ENCODE peak calls at places on chromosomes 7 and 10, in six cellular contexts. A is IMR-90, Q is H9, S is H1, Y is mesenchymal stem cell, N is trophoblast cell. R is an unnamed sample.

GRCh38 chr10:3745582-3745981 is 39.4 kb downstream of the KLF6 start:
- DNase-seq in A (no peak), Q (no peak), S (no peak), Y (no peak), N (no peak), R (no peak)

GRCh38 chr10:56508562-56508961 is 147.5 kb upstream of the ZWINT start:
- DNase-seq in A (no peak), Q (no peak), S (no peak), Y (no peak), N (no peak), R (no peak)

GRCh38 chr7:106050002-106050742 is 61.9 kb downstream of the SYPL1 start:
- DNase-seq in A (peak), Q (peak), S (no peak), Y (peak), N (no peak), R (no peak)

GRCh38 chr10:102334106-102334505 is 61.4 kb upstream of the NFKB2 start:
- DNase-seq in A (peak), Q (no peak), S (no peak), Y (peak), N (peak), R (peak)

GRCh38 chr10:91883549-91884542 is 25.4 kb downstream of the FGFBP3 start:
- DNase-seq in A (peak), Q (peak), S (no peak), Y (peak), N (peak), R (peak)

GRCh38 chr10:85012305-85012704 is 683.9 kb downstream of the CCSER2 start:
- DNase-seq in A (no peak), Q (no peak), S (no peak), Y (no peak), N (no peak), R (no peak)

GRCh38 chr10:71475243-71475871 is 78.6 kb downstream of the CDH23 start:
- DNase-seq in A (no peak), Q (peak), S (no peak), Y (no peak), N (peak), R (no peak)

GRCh38 chr10:97788552-97789442 is 17.0 kb upstream of the SFRP5 start:
- DNase-seq in A (no peak), Q (no peak), S (no peak), Y (no peak), N (peak), R (no peak)

GRCh38 chr7:116610210-116610609 is 61.8 kb upstream of the MET start:
- DNase-seq in A (peak), Q (no peak), S (no peak), Y (peak), N (no peak), R (no peak)

GRCh38 chr7:26201261-26202018 is at the start of gene CBX3:
- DNase-seq in A (peak), Q (peak), S (peak), Y (peak), N (peak), R (peak)

DNA sequence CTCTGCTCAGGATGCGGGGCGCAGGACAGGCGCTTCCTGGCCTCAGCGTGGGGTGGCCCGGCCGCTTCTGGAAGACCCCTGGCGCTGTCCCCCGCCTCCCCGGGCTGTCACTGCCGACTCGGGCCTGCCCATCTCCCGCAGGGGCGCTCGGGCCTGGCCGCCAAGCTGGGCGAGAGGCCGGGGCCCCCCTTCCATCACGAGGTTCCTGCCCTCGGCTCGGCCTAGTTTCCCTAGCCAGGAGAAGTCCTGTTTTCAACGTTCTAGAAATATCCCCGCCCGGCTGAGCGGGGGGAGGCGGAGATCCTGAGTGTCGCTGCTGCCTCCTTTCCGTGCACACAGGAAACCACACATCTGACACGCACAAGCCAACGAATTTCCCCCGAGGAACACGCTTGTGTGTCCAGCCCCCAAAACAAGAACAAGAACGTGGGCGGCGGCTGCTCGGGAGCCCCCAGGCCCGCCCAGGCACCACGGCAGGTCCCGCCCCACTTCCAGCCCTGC is 33.7 kb downstream of the AP5Z1 start:
- DNase-seq in A (no peak), Q (peak), S (no peak), Y (no peak), N (no peak), R (no peak)
- H3K14ac ChIP-seq in A (no peak), Q (no peak), S (no peak), Y (no peak), N (no peak), R (no peak)

DNA sequence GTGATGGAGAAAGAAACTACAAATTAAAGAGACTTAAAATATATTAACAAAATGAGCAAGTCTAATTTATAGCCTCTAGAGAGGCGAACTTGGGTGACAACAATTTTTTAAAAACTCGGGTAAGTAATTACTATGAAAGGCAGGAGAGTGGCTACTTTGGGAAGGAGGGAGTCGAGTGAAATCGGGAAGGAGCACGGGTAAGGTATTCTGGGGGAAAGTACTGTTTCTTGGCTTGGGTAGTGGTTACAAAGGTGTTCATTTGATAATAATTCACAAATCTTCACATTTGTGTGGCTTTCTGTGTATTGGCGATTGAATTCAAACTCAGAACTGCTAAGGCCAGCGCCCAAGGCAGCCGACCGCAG is 32.9 kb upstream of the GRID1 start:
- DNase-seq in A (no peak), Q (no peak), S (no peak), Y (no peak), N (no peak), R (no peak)
- H3K14ac ChIP-seq in A (no peak), Q (no peak), S (no peak), Y (no peak), N (no peak), R (no peak)

DNA sequence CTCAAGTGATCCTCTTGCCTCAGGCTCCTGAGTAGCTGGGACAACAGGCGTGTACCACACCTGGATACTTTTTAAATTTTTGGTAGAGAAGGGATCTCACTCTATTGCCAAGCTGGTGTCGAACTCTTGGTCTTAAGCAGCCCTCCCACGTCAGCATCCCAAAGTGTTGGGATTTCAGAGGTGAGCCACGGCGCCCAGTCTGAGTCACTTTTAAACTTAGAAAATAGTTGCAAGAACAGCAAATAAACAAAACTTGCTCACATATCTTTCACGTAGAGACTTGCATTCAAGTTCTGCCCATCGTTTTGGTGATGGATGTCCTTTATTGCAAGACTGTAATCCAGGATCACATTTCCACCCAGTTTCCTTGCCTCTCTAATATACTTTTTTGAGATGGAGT is 16.6 kb downstream of the GTF2I start:
- DNase-seq in A (no peak), Q (no peak), S (no peak), Y (no peak), N (no peak), R (no peak)
- H3K14ac ChIP-seq in A (no peak), Q (no peak), S (no peak), Y (no peak), N (no peak), R (no peak)

DNA sequence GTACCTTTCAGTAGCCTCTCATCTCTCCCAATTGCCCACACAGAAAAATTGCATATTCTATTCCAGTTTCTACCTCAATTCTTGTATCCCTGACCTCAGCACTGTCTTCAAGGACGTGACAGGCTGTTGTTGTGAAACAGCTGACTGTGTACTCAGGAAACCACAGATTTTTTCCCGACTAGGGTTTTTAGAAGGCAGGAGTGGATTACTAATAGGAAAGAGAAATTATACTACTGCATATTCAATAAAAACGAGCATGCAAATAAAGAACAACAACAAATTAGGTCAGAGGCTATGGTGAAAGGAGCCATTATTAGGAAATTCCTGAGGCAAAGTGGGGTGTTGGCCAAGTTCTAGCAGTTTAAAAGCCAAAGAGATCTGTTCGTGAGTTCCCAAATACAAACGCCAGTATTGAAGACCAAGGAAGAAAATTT is 93.4 kb downstream of the DOCK4 start:
- DNase-seq in A (peak), Q (no peak), S (no peak), Y (peak), N (peak), R (no peak)
- H3K14ac ChIP-seq in A (peak), Q (no peak), S (no peak), Y (no peak), N (no peak), R (no peak)

DNA sequence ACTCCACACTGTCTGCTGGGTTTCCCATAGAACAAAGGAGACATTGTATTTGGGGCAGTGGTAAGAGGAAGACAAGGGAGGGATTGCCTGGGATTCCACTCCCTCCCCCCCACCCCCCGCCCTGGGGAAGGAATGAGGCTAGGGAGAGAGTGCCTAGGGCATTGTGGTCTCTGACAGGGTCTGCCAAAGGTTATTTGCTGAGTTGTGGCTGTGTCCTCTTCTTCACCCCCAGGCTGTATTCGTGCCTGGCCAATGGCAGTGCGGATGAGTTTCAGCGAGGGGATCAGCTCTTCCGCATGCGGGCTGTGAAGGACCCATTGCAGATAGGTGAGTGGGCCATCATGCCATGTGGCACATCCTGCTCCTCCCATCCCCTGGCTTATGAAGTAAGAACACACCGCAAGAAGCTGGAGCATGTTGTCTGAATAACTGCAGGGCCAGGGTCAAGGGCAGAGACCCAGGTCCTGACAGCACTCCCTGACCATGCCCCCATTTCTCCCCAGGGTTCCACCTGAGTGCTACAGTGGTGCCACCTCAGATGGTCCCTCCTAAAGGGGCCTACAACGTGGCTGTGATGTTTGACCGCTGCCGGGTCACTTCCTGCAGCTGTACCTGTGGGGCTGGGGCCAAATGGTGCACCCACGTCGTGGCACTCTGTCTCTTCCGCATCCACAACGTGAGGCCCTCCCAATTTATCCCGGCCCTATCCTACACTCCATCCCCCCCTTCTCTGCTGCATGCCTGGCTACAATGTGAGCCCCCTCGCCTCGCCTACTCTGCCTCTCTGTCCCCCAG is 3.7 kb downstream of the ZSWIM8 start:
- DNase-seq in A (no peak), Q (no peak), S (no peak), Y (no peak), N (no peak), R (no peak)
- H3K14ac ChIP-seq in A (no peak), Q (no peak), S (no peak), Y (no peak), N (no peak), R (no peak)

DNA sequence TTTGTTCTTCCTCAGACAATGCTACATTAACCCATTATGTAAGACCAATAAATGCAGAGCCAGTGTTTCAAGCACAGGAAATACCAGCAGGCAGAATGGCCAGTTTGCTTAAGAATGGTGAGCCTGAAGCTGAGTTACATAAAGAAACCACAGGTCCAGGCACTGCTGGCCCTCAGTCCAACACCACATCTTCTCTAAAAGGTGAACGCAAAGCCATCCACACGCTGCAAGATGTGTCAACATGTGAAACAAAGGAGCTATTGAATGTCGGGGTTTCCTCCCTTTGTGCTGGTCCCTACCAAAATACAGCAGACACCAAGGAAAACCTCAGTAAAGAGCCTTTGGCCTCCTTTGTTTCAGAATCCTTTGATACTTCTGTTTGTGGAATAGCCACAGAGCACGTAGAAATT is 63.8 kb downstream of the TASOR2 start:
- DNase-seq in A (no peak), Q (no peak), S (no peak), Y (no peak), N (no peak), R (no peak)
- H3K14ac ChIP-seq in A (no peak), Q (no peak), S (no peak), Y (no peak), N (no peak), R (no peak)

DNA sequence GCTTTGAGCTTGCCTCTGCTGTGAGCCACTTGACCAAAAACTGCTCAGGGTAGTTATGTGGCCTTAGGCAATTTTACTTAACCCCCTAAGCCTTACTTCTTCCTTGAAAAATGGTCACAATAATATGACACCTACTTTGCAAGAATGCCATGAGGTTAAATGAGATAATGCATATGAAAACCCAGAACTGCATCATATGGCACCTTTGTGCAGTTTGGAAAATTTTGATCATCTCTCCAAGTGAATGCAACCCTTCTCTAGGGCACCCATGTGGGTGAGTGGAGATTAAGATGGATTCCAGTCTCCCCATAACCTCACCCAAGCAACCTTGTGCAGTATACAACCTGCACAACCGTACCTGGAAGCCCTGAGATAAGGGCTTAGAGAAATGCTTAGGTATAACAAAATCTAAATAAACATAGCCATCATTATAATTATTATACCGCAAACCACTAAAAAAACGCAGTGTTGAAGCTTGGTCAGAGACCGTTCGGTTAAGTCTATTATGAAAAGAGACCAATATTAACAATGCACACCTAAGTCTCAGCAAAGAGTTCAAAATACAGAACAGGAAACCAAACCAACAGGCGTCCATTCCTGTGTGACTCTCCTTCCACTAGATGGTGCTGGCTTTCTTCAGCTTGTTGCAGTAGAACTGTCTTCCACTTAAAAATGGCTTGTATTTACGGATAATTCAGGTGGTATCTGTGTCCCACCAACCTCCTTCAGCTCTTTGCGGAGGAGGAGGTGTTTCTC is 21.0 kb upstream of the ASB15 start:
- DNase-seq in A (peak), Q (peak), S (no peak), Y (peak), N (peak), R (peak)
- H3K14ac ChIP-seq in A (no peak), Q (no peak), S (no peak), Y (no peak), N (no peak), R (no peak)

DNA sequence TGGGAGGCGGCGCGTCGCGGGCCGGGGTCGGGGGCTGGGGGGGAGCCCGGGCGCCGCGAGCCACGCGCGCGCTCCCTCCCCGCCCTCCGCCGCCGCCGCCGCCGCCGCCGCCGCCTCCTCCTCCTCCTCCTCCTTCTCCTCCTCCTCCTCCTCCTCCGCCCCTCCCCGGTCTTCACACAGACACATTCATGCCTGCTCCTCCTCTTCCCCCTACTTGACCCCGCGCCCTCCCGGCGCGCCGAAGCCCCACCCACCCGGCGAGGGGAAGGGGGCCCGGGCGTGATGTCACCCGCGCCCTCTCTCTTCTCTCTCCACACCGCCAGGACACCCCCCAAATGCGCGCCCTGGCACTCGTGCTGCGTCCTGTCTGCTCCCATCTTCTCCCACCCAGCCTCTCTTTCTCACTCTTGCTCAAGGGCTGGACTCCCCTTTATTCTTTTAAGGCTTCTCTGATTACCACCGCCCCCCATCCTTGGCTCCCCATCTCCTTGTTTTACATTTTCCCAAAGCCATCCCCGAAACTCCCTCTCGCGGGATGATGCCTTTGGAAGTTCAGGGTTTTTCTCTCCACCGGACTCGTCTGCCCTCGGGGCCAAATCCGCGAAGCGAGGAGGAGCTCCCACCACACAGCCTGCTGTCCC is 1.0 kb upstream of the GLI3 start:
- DNase-seq in A (peak), Q (peak), S (peak), Y (peak), N (no peak), R (peak)
- H3K14ac ChIP-seq in A (peak), Q (peak), S (no peak), Y (no peak), N (peak), R (no peak)

DNA sequence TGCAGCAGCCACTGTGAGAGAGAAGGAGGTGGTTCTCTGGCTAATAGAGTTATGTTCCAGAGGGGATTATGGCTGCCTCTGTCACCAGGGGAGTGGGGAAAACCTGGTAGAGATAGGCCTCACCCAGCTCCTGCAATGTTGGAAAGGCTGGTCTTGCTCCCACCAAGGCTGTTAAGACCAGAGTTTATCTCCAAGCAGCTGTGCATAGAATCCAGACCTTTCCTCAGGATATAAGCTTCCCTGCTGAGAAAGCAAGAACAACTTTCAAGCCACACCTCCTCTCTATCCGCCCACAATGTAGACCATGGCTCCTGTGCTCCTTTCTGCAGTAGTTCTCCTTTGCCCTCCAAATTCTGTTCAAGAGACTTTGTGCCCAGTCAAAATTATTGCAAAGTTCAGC is 1375.4 kb downstream of the REEP3 start:
- DNase-seq in A (no peak), Q (no peak), S (no peak), Y (no peak), N (no peak), R (no peak)
- H3K14ac ChIP-seq in A (no peak), Q (no peak), S (no peak), Y (no peak), N (no peak), R (no peak)

R was measured in neuronal stem cell.